ENCODE peak calls at places on chromosome 10, in eight cellular contexts. I, X, B, U, W, E, Y and J are unnamed samples.

GRCh38 chr10:121437596-121437995 is 160.6 kb downstream of the FGFR2 start:
- DNase-seq in I (no peak), Y (no peak), U (no peak), X (peak), E (no peak), W (no peak), B (peak), J (peak)

GRCh38 chr10:119198438-119198837 is 8.9 kb upstream of the GRK5 start:
- DNase-seq in W (no peak), Y (peak), X (peak), B (no peak), E (no peak), U (no peak), I (no peak), J (no peak)

GRCh38 chr10:71605263-71605962 is 114.2 kb downstream of the C10orf105 start:
- DNase-seq in B (no peak), I (no peak), Y (no peak), E (no peak), X (no peak), W (no peak), U (no peak), J (no peak)

GRCh38 chr10:56116684-56117083 is 244.4 kb downstream of the ZWINT start:
- DNase-seq in B (no peak), E (no peak), X (peak), U (no peak), W (no peak), Y (no peak), I (no peak), J (no peak)

GRCh38 chr10:24415455-24416169 is 206.7 kb downstream of the KIAA1217 start:
- DNase-seq in E (no peak), U (peak), I (no peak), X (no peak), Y (no peak), W (peak), B (no peak), J (peak)

GRCh38 chr10:114720685-114721278 is 62.7 kb upstream of the ABLIM1 start:
- DNase-seq in E (no peak), X (no peak), W (no peak), Y (no peak), I (no peak), B (no peak), U (no peak), J (no peak)

GRCh38 chr10:129964611-129965417 is 740 bp upstream of the EBF3 start:
- DNase-seq in B (no peak), Y (no peak), E (no peak), I (no peak), W (peak), U (no peak), X (no peak), J (no peak)

GRCh38 chr10:79397051-79397450 is 48.4 kb downstream of the ZCCHC24 start:
- DNase-seq in U (no peak), I (no peak), W (no peak), Y (no peak), B (no peak), E (no peak), X (no peak), J (no peak)

GRCh38 chr10:124588736-124589451 is 127.3 kb downstream of the LHPP start:
- DNase-seq in X (no peak), B (no peak), I (no peak), E (no peak), U (peak), W (no peak), Y (no peak), J (no peak)

GRCh38 chr10:117964528-117964927 is 82.2 kb downstream of the RAB11FIP2 start:
- DNase-seq in U (no peak), X (no peak), E (no peak), I (no peak), W (no peak), B (no peak), Y (no peak), J (no peak)

GRCh38 chr10:66295602-66296001 is 630.2 kb upstream of the LRRTM3 start:
- DNase-seq in X (no peak), E (no peak), W (no peak), I (no peak), B (no peak), Y (no peak), U (no peak), J (no peak)